ENCODE peak calls at places on chromosomes 7 and 10, in four cellular contexts. O is uterus, X is neural crest cell, H is BJ. J is an unnamed sample.

GRCh38 chr7:41709621-41710020 is 6.7 kb upstream of the INHBA start:
- DNase-seq in X (no peak), O (no peak), H (peak; percentile 71), J (no peak)

GRCh38 chr10:33332183-33333031 is 2.1 kb downstream of the NRP1 start:
- DNase-seq in X (no peak), H (no peak), O (no peak), J (no peak)

GRCh38 chr10:31659665-31660064 is 269.0 kb downstream of the ARHGAP12 start:
- DNase-seq in H (no peak), O (no peak), X (no peak), J (no peak)

GRCh38 chr7:18019562-18019961 is 8.1 kb downstream of the PRPS1L1 start:
- DNase-seq in H (peak; percentile 50), O (no peak), X (no peak), J (no peak)

GRCh38 chr10:25178411-25178810 is 3.6 kb downstream of the GPR158 start:
- DNase-seq in H (no peak), X (no peak), O (no peak), J (no peak)

GRCh38 chr10:17387861-17388503 is 66.4 kb downstream of the ST8SIA6 start:
- DNase-seq in H (no peak), O (no peak), X (no peak), J (no peak)

GRCh38 chr10:129918836-129919235 is 45.2 kb downstream of the EBF3 start:
- DNase-seq in H (no peak), X (no peak), O (no peak), J (no peak)

GRCh38 chr10:59967079-59967478 is 60.7 kb upstream of the CCDC6 start:
- DNase-seq in X (no peak), H (no peak), O (no peak), J (no peak)

GRCh38 chr10:93859049-93859655 is 34.6 kb upstream of the SLC35G1 start:
- DNase-seq in H (no peak), X (no peak), O (no peak), J (no peak)
- TF ChIP-seq CTCF in H (peak; percentile 41), X (peak; percentile 69), O (peak; percentile 7), J (peak; percentile 11)

GRCh38 chr10:72258617-72259016 is 15.1 kb upstream of the DDIT4 start:
- DNase-seq in O (no peak), H (no peak), X (no peak), J (no peak)
- TF ChIP-seq CTCF in O (no peak), H (no peak), X (no peak), J (no peak)

GRCh38 chr10:45000138-45000763 is 472 bp upstream of the ZNF22 start:
- DNase-seq in X (no peak), H (no peak), O (peak; percentile 91), J (no peak)

GRCh38 chr10:45003432-45004000 is 2.8 kb downstream of the ZNF22 start:
- DNase-seq in X (no peak), H (no peak), O (no peak), J (no peak)

GRCh38 chr10:44998146-44998631 is 2.5 kb upstream of the ZNF22 start:
- DNase-seq in O (peak; percentile 78), X (no peak), H (no peak), J (no peak)

GRCh38 chr10:45001382-45002148 is 842 bp downstream of the ZNF22 start:
- DNase-seq in X (no peak), O (peak; percentile 63), H (no peak), J (no peak)

GRCh38 chr10:45000764-45001381 is at the start of gene ZNF22:
- DNase-seq in H (no peak), X (peak; percentile 74), O (peak; percentile 65), J (peak; percentile 78)
- TF ChIP-seq CTCF in H (peak; percentile 25), X (no peak), O (peak; percentile 50), J (no peak)

DNA sequence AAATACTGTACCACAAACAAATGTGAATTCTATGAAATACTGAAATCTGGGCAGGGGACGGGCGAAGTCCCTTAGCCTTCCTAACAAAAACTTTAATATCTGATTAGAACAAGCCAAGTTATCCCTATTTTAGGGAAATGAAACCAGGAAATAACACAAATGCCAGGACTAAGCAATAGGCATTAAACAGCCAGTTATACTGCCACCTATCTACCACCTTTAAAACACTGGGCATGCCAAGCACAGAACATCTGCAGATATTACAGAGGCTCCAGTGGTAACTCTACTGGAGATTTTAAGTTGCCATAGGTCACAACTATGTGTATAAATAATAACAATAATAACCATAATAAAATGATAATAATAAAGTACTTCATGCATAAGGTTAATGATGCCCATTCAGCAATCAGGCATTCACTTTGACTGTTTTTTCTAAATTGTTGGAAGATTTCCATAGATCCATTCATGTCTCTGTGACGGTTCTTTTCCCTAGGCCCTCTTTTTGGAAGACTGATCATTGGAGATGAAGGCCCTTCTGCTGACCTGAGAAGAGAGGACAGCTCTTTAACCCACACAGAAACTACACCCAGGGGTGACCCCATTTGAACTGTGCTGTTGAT is 195.7 kb downstream of the CACNA2D1 start:
- DNase-seq in X (no peak), O (no peak), H (no peak), J (no peak)
- TF ChIP-seq CTCF in X (peak; percentile 45), O (no peak), H (peak; percentile 58), J (peak; percentile 5)

GRCh38 chr10:80199828-80200227 is 5.5 kb downstream of the ANXA11 start:
- DNase-seq in H (no peak), O (no peak), X (no peak), J (no peak)
- TF ChIP-seq CTCF in H (peak; percentile 39), O (no peak), X (no peak), J (no peak)

DNA sequence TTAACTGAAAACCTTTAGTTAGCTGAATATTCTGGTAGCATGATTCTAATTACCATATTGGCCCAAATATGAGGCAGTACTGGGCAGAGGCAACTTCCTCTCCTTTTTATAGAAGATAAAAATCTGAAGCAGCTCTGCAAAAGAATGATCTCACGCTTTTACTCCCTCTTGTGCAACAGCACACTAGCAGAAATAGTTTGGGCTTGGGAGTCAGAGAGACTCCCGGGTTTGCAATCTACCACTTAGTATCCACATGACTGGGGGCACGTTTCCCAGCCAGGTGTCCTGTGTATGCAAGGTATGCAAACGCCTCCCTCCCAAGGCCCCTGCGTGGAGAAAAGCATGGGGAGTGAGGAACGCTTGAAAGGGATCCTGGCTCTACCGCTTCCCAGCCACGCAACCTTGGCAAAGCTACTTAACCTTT is 47.2 kb upstream of the RHEB start:
- DNase-seq in O (peak; percentile 63), X (no peak), H (peak; percentile 68), J (no peak)
- TF ChIP-seq CTCF in O (no peak), X (no peak), H (no peak), J (no peak)